ENCODE peak calls at places on chromosomes 7 and 10, in ten cellular contexts. One of them, this sample, is unnamed.

GRCh38 chr10:63664341-63664885 is 143.2 kb downstream of the REEP3 start:
- DNase-seq in stimulated activated CD4-positive, alpha-beta T cell treated with anti-CD3 and anti-CD28 coated beads, Interleukin-4, amount 100 ng/mL, for 48 hours: no peak
- DNase-seq in Right ventricle myocardium superior: no peak
- DNase-seq in aorta: no peak
- DNase-seq in T-helper 17 cell: no peak
- DNase-seq in A172: no peak
- DNase-seq in C1 segment of cervical spinal cord: no peak
- DNase-seq in stimulated activated CD8-positive, alpha-beta memory T cell treated with anti-CD3 and anti-CD28 coated beads, Interleukin-7, amount 100 ng/mL, for 4 hours: no peak
- DNase-seq in pancreas: no peak
- DNase-seq in stimulated activated naive CD8-positive, alpha-beta T cell treated with anti-CD3 and anti-CD28 coated beads, Interleukin-15, Interleukin-2, amounts not matched to agents 100 U/mL and 50 U/mL, for 24 hours: no peak
- DNase-seq in this sample: no peak

GRCh38 chr7:12674053-12674452 is 13.4 kb upstream of the ARL4A start:
- DNase-seq in pancreas: no peak
- DNase-seq in stimulated activated CD4-positive, alpha-beta T cell treated with anti-CD3 and anti-CD28 coated beads, Interleukin-4, amount 100 ng/mL, for 48 hours: no peak
- DNase-seq in stimulated activated naive CD8-positive, alpha-beta T cell treated with anti-CD3 and anti-CD28 coated beads, Interleukin-15, Interleukin-2, amounts not matched to agents 100 U/mL and 50 U/mL, for 24 hours: no peak
- DNase-seq in C1 segment of cervical spinal cord: no peak
- DNase-seq in A172: no peak
- DNase-seq in Right ventricle myocardium superior: no peak
- DNase-seq in stimulated activated CD8-positive, alpha-beta memory T cell treated with anti-CD3 and anti-CD28 coated beads, Interleukin-7, amount 100 ng/mL, for 4 hours: no peak
- DNase-seq in aorta: no peak
- DNase-seq in T-helper 17 cell: no peak
- DNase-seq in this sample: no peak

GRCh38 chr7:24574365-24574764 is 1.1 kb downstream of the PALS2 start:
- DNase-seq in T-helper 17 cell: no peak
- DNase-seq in stimulated activated naive CD8-positive, alpha-beta T cell treated with anti-CD3 and anti-CD28 coated beads, Interleukin-15, Interleukin-2, amounts not matched to agents 100 U/mL and 50 U/mL, for 24 hours: no peak
- DNase-seq in Right ventricle myocardium superior: no peak
- DNase-seq in stimulated activated CD8-positive, alpha-beta memory T cell treated with anti-CD3 and anti-CD28 coated beads, Interleukin-7, amount 100 ng/mL, for 4 hours: no peak
- DNase-seq in stimulated activated CD4-positive, alpha-beta T cell treated with anti-CD3 and anti-CD28 coated beads, Interleukin-4, amount 100 ng/mL, for 48 hours: no peak
- DNase-seq in pancreas: no peak
- DNase-seq in aorta: no peak
- DNase-seq in A172: no peak
- DNase-seq in C1 segment of cervical spinal cord: no peak
- DNase-seq in this sample: no peak

GRCh38 chr7:103148131-103148993 is 537 bp downstream of the NAPEPLD start:
- DNase-seq in T-helper 17 cell: no peak
- DNase-seq in stimulated activated naive CD8-positive, alpha-beta T cell treated with anti-CD3 and anti-CD28 coated beads, Interleukin-15, Interleukin-2, amounts not matched to agents 100 U/mL and 50 U/mL, for 24 hours: no peak
- DNase-seq in aorta: no peak
- DNase-seq in pancreas: no peak
- DNase-seq in A172: no peak
- DNase-seq in Right ventricle myocardium superior: no peak
- DNase-seq in stimulated activated CD4-positive, alpha-beta T cell treated with anti-CD3 and anti-CD28 coated beads, Interleukin-4, amount 100 ng/mL, for 48 hours: no peak
- DNase-seq in stimulated activated CD8-positive, alpha-beta memory T cell treated with anti-CD3 and anti-CD28 coated beads, Interleukin-7, amount 100 ng/mL, for 4 hours: no peak
- DNase-seq in C1 segment of cervical spinal cord: peak; percentile 37
- DNase-seq in this sample: no peak

GRCh38 chr7:44244282-44244681 is 43.5 kb downstream of the YKT6 start:
- DNase-seq in pancreas: no peak
- DNase-seq in C1 segment of cervical spinal cord: no peak
- DNase-seq in stimulated activated CD4-positive, alpha-beta T cell treated with anti-CD3 and anti-CD28 coated beads, Interleukin-4, amount 100 ng/mL, for 48 hours: peak; percentile 23
- DNase-seq in A172: no peak
- DNase-seq in Right ventricle myocardium superior: no peak
- DNase-seq in stimulated activated CD8-positive, alpha-beta memory T cell treated with anti-CD3 and anti-CD28 coated beads, Interleukin-7, amount 100 ng/mL, for 4 hours: no peak
- DNase-seq in stimulated activated naive CD8-positive, alpha-beta T cell treated with anti-CD3 and anti-CD28 coated beads, Interleukin-15, Interleukin-2, amounts not matched to agents 100 U/mL and 50 U/mL, for 24 hours: peak; percentile 64
- DNase-seq in T-helper 17 cell: no peak
- DNase-seq in aorta: no peak
- DNase-seq in this sample: no peak

GRCh38 chr7:157433628-157434027 is 96.8 kb downstream of the DNAJB6 start:
- DNase-seq in aorta: peak; percentile 46
- DNase-seq in T-helper 17 cell: no peak
- DNase-seq in C1 segment of cervical spinal cord: no peak
- DNase-seq in Right ventricle myocardium superior: no peak
- DNase-seq in stimulated activated naive CD8-positive, alpha-beta T cell treated with anti-CD3 and anti-CD28 coated beads, Interleukin-15, Interleukin-2, amounts not matched to agents 100 U/mL and 50 U/mL, for 24 hours: no peak
- DNase-seq in stimulated activated CD8-positive, alpha-beta memory T cell treated with anti-CD3 and anti-CD28 coated beads, Interleukin-7, amount 100 ng/mL, for 4 hours: no peak
- DNase-seq in stimulated activated CD4-positive, alpha-beta T cell treated with anti-CD3 and anti-CD28 coated beads, Interleukin-4, amount 100 ng/mL, for 48 hours: no peak
- DNase-seq in pancreas: no peak
- DNase-seq in A172: no peak
- DNase-seq in this sample: no peak

GRCh38 chr7:56105508-56105907 is 768 bp downstream of the CHCHD2 start:
- DNase-seq in aorta: peak; percentile 63
- DNase-seq in T-helper 17 cell: peak; percentile 16
- DNase-seq in stimulated activated CD8-positive, alpha-beta memory T cell treated with anti-CD3 and anti-CD28 coated beads, Interleukin-7, amount 100 ng/mL, for 4 hours: no peak
- DNase-seq in A172: peak; percentile 83
- DNase-seq in C1 segment of cervical spinal cord: no peak
- DNase-seq in Right ventricle myocardium superior: no peak
- DNase-seq in pancreas: no peak
- DNase-seq in stimulated activated CD4-positive, alpha-beta T cell treated with anti-CD3 and anti-CD28 coated beads, Interleukin-4, amount 100 ng/mL, for 48 hours: peak; percentile 15
- DNase-seq in stimulated activated naive CD8-positive, alpha-beta T cell treated with anti-CD3 and anti-CD28 coated beads, Interleukin-15, Interleukin-2, amounts not matched to agents 100 U/mL and 50 U/mL, for 24 hours: peak; percentile 31
- DNase-seq in this sample: peak; percentile 5

GRCh38 chr7:1716263-1717094 is 46.4 kb downstream of the ELFN1 start:
- DNase-seq in pancreas: no peak
- DNase-seq in stimulated activated CD4-positive, alpha-beta T cell treated with anti-CD3 and anti-CD28 coated beads, Interleukin-4, amount 100 ng/mL, for 48 hours: no peak
- DNase-seq in stimulated activated CD8-positive, alpha-beta memory T cell treated with anti-CD3 and anti-CD28 coated beads, Interleukin-7, amount 100 ng/mL, for 4 hours: no peak
- DNase-seq in A172: no peak
- DNase-seq in aorta: no peak
- DNase-seq in C1 segment of cervical spinal cord: no peak
- DNase-seq in Right ventricle myocardium superior: no peak
- DNase-seq in T-helper 17 cell: no peak
- DNase-seq in stimulated activated naive CD8-positive, alpha-beta T cell treated with anti-CD3 and anti-CD28 coated beads, Interleukin-15, Interleukin-2, amounts not matched to agents 100 U/mL and 50 U/mL, for 24 hours: no peak
- DNase-seq in this sample: no peak

GRCh38 chr10:103716206-103717160 is 138.9 kb downstream of the SH3PXD2A start:
- DNase-seq in pancreas: no peak
- DNase-seq in A172: no peak
- DNase-seq in stimulated activated CD4-positive, alpha-beta T cell treated with anti-CD3 and anti-CD28 coated beads, Interleukin-4, amount 100 ng/mL, for 48 hours: no peak
- DNase-seq in C1 segment of cervical spinal cord: no peak
- DNase-seq in stimulated activated naive CD8-positive, alpha-beta T cell treated with anti-CD3 and anti-CD28 coated beads, Interleukin-15, Interleukin-2, amounts not matched to agents 100 U/mL and 50 U/mL, for 24 hours: no peak
- DNase-seq in Right ventricle myocardium superior: peak; percentile 20
- DNase-seq in stimulated activated CD8-positive, alpha-beta memory T cell treated with anti-CD3 and anti-CD28 coated beads, Interleukin-7, amount 100 ng/mL, for 4 hours: no peak
- DNase-seq in aorta: no peak
- DNase-seq in T-helper 17 cell: no peak
- DNase-seq in this sample: no peak

GRCh38 chr7:106757846-106758245 is 96.9 kb upstream of the CCDC71L start:
- DNase-seq in pancreas: peak; percentile 37
- DNase-seq in stimulated activated naive CD8-positive, alpha-beta T cell treated with anti-CD3 and anti-CD28 coated beads, Interleukin-15, Interleukin-2, amounts not matched to agents 100 U/mL and 50 U/mL, for 24 hours: no peak
- DNase-seq in T-helper 17 cell: no peak
- DNase-seq in A172: no peak
- DNase-seq in C1 segment of cervical spinal cord: no peak
- DNase-seq in stimulated activated CD4-positive, alpha-beta T cell treated with anti-CD3 and anti-CD28 coated beads, Interleukin-4, amount 100 ng/mL, for 48 hours: no peak
- DNase-seq in stimulated activated CD8-positive, alpha-beta memory T cell treated with anti-CD3 and anti-CD28 coated beads, Interleukin-7, amount 100 ng/mL, for 4 hours: no peak
- DNase-seq in aorta: no peak
- DNase-seq in Right ventricle myocardium superior: no peak
- DNase-seq in this sample: peak; percentile 75

GRCh38 chr10:5216801-5217200 is 20.2 kb downstream of the AKR1C4 start:
- DNase-seq in aorta: no peak
- DNase-seq in Right ventricle myocardium superior: no peak
- DNase-seq in stimulated activated naive CD8-positive, alpha-beta T cell treated with anti-CD3 and anti-CD28 coated beads, Interleukin-15, Interleukin-2, amounts not matched to agents 100 U/mL and 50 U/mL, for 24 hours: no peak
- DNase-seq in stimulated activated CD8-positive, alpha-beta memory T cell treated with anti-CD3 and anti-CD28 coated beads, Interleukin-7, amount 100 ng/mL, for 4 hours: no peak
- DNase-seq in pancreas: no peak
- DNase-seq in C1 segment of cervical spinal cord: no peak
- DNase-seq in stimulated activated CD4-positive, alpha-beta T cell treated with anti-CD3 and anti-CD28 coated beads, Interleukin-4, amount 100 ng/mL, for 48 hours: no peak
- DNase-seq in T-helper 17 cell: no peak
- DNase-seq in A172: no peak
- DNase-seq in this sample: no peak

GRCh38 chr10:70756710-70757360 is 28.3 kb downstream of the TBATA start:
- DNase-seq in Right ventricle myocardium superior: no peak
- DNase-seq in stimulated activated CD8-positive, alpha-beta memory T cell treated with anti-CD3 and anti-CD28 coated beads, Interleukin-7, amount 100 ng/mL, for 4 hours: no peak
- DNase-seq in T-helper 17 cell: no peak
- DNase-seq in A172: no peak
- DNase-seq in aorta: peak; percentile 45
- DNase-seq in pancreas: no peak
- DNase-seq in C1 segment of cervical spinal cord: no peak
- DNase-seq in stimulated activated naive CD8-positive, alpha-beta T cell treated with anti-CD3 and anti-CD28 coated beads, Interleukin-15, Interleukin-2, amounts not matched to agents 100 U/mL and 50 U/mL, for 24 hours: no peak
- DNase-seq in stimulated activated CD4-positive, alpha-beta T cell treated with anti-CD3 and anti-CD28 coated beads, Interleukin-4, amount 100 ng/mL, for 48 hours: no peak
- DNase-seq in this sample: no peak

GRCh38 chr7:99290980-99291607 is 18.5 kb downstream of the MYH16 start:
- DNase-seq in T-helper 17 cell: no peak
- DNase-seq in A172: no peak
- DNase-seq in C1 segment of cervical spinal cord: no peak
- DNase-seq in pancreas: no peak
- DNase-seq in stimulated activated CD4-positive, alpha-beta T cell treated with anti-CD3 and anti-CD28 coated beads, Interleukin-4, amount 100 ng/mL, for 48 hours: no peak
- DNase-seq in aorta: no peak
- DNase-seq in stimulated activated CD8-positive, alpha-beta memory T cell treated with anti-CD3 and anti-CD28 coated beads, Interleukin-7, amount 100 ng/mL, for 4 hours: no peak
- DNase-seq in Right ventricle myocardium superior: no peak
- DNase-seq in stimulated activated naive CD8-positive, alpha-beta T cell treated with anti-CD3 and anti-CD28 coated beads, Interleukin-15, Interleukin-2, amounts not matched to agents 100 U/mL and 50 U/mL, for 24 hours: no peak
- DNase-seq in this sample: no peak

GRCh38 chr7:128459394-128459878 is 3.8 kb downstream of the HILPDA start:
- DNase-seq in stimulated activated CD8-positive, alpha-beta memory T cell treated with anti-CD3 and anti-CD28 coated beads, Interleukin-7, amount 100 ng/mL, for 4 hours: peak; percentile 47
- DNase-seq in stimulated activated naive CD8-positive, alpha-beta T cell treated with anti-CD3 and anti-CD28 coated beads, Interleukin-15, Interleukin-2, amounts not matched to agents 100 U/mL and 50 U/mL, for 24 hours: peak; percentile 52
- DNase-seq in C1 segment of cervical spinal cord: peak; percentile 34
- DNase-seq in pancreas: peak; percentile 49
- DNase-seq in aorta: no peak
- DNase-seq in T-helper 17 cell: peak; percentile 54
- DNase-seq in A172: peak; percentile 43
- DNase-seq in Right ventricle myocardium superior: peak; percentile 64
- DNase-seq in stimulated activated CD4-positive, alpha-beta T cell treated with anti-CD3 and anti-CD28 coated beads, Interleukin-4, amount 100 ng/mL, for 48 hours: peak; percentile 30
- DNase-seq in this sample: peak; percentile 55

GRCh38 chr7:148709019-148709418 is 10.3 kb downstream of the CUL1 start:
- DNase-seq in A172: no peak
- DNase-seq in aorta: no peak
- DNase-seq in T-helper 17 cell: no peak
- DNase-seq in Right ventricle myocardium superior: no peak
- DNase-seq in stimulated activated naive CD8-positive, alpha-beta T cell treated with anti-CD3 and anti-CD28 coated beads, Interleukin-15, Interleukin-2, amounts not matched to agents 100 U/mL and 50 U/mL, for 24 hours: no peak
- DNase-seq in stimulated activated CD4-positive, alpha-beta T cell treated with anti-CD3 and anti-CD28 coated beads, Interleukin-4, amount 100 ng/mL, for 48 hours: no peak
- DNase-seq in stimulated activated CD8-positive, alpha-beta memory T cell treated with anti-CD3 and anti-CD28 coated beads, Interleukin-7, amount 100 ng/mL, for 4 hours: no peak
- DNase-seq in pancreas: no peak
- DNase-seq in C1 segment of cervical spinal cord: no peak
- DNase-seq in this sample: no peak

GRCh38 chr10:93121311-93121710 is 47.6 kb downstream of the CYP26A1 start:
- DNase-seq in C1 segment of cervical spinal cord: no peak
- DNase-seq in stimulated activated CD8-positive, alpha-beta memory T cell treated with anti-CD3 and anti-CD28 coated beads, Interleukin-7, amount 100 ng/mL, for 4 hours: no peak
- DNase-seq in aorta: no peak
- DNase-seq in A172: no peak
- DNase-seq in T-helper 17 cell: no peak
- DNase-seq in Right ventricle myocardium superior: no peak
- DNase-seq in stimulated activated CD4-positive, alpha-beta T cell treated with anti-CD3 and anti-CD28 coated beads, Interleukin-4, amount 100 ng/mL, for 48 hours: no peak
- DNase-seq in stimulated activated naive CD8-positive, alpha-beta T cell treated with anti-CD3 and anti-CD28 coated beads, Interleukin-15, Interleukin-2, amounts not matched to agents 100 U/mL and 50 U/mL, for 24 hours: no peak
- DNase-seq in pancreas: no peak
- DNase-seq in this sample: no peak

GRCh38 chr7:66163186-66163610 is 41.9 kb upstream of the TPST1 start:
- DNase-seq in T-helper 17 cell: no peak
- DNase-seq in aorta: no peak
- DNase-seq in pancreas: no peak
- DNase-seq in C1 segment of cervical spinal cord: no peak
- DNase-seq in stimulated activated CD8-positive, alpha-beta memory T cell treated with anti-CD3 and anti-CD28 coated beads, Interleukin-7, amount 100 ng/mL, for 4 hours: no peak
- DNase-seq in stimulated activated naive CD8-positive, alpha-beta T cell treated with anti-CD3 and anti-CD28 coated beads, Interleukin-15, Interleukin-2, amounts not matched to agents 100 U/mL and 50 U/mL, for 24 hours: no peak
- DNase-seq in stimulated activated CD4-positive, alpha-beta T cell treated with anti-CD3 and anti-CD28 coated beads, Interleukin-4, amount 100 ng/mL, for 48 hours: no peak
- DNase-seq in A172: no peak
- DNase-seq in Right ventricle myocardium superior: no peak
- DNase-seq in this sample: no peak

GRCh38 chr7:114007391-114007790 is 88.6 kb upstream of the PPP1R3A start:
- DNase-seq in T-helper 17 cell: no peak
- DNase-seq in stimulated activated naive CD8-positive, alpha-beta T cell treated with anti-CD3 and anti-CD28 coated beads, Interleukin-15, Interleukin-2, amounts not matched to agents 100 U/mL and 50 U/mL, for 24 hours: no peak
- DNase-seq in Right ventricle myocardium superior: no peak
- DNase-seq in pancreas: no peak
- DNase-seq in stimulated activated CD4-positive, alpha-beta T cell treated with anti-CD3 and anti-CD28 coated beads, Interleukin-4, amount 100 ng/mL, for 48 hours: no peak
- DNase-seq in A172: peak; percentile 46
- DNase-seq in C1 segment of cervical spinal cord: no peak
- DNase-seq in aorta: no peak
- DNase-seq in stimulated activated CD8-positive, alpha-beta memory T cell treated with anti-CD3 and anti-CD28 coated beads, Interleukin-7, amount 100 ng/mL, for 4 hours: no peak
- DNase-seq in this sample: no peak

GRCh38 chr7:134514663-134515062 is 12.7 kb upstream of the AKR1B10 start:
- DNase-seq in C1 segment of cervical spinal cord: peak; percentile 11
- DNase-seq in stimulated activated CD8-positive, alpha-beta memory T cell treated with anti-CD3 and anti-CD28 coated beads, Interleukin-7, amount 100 ng/mL, for 4 hours: no peak
- DNase-seq in aorta: no peak
- DNase-seq in stimulated activated CD4-positive, alpha-beta T cell treated with anti-CD3 and anti-CD28 coated beads, Interleukin-4, amount 100 ng/mL, for 48 hours: peak; percentile 9
- DNase-seq in pancreas: no peak
- DNase-seq in A172: peak; percentile 67
- DNase-seq in T-helper 17 cell: no peak
- DNase-seq in stimulated activated naive CD8-positive, alpha-beta T cell treated with anti-CD3 and anti-CD28 coated beads, Interleukin-15, Interleukin-2, amounts not matched to agents 100 U/mL and 50 U/mL, for 24 hours: no peak
- DNase-seq in Right ventricle myocardium superior: no peak
- DNase-seq in this sample: peak; percentile 61

GRCh38 chr10:110446954-110447608 is 50.6 kb upstream of the DUSP5 start:
- DNase-seq in C1 segment of cervical spinal cord: peak; percentile 95
- DNase-seq in A172: peak; percentile 90
- DNase-seq in T-helper 17 cell: no peak
- DNase-seq in stimulated activated CD4-positive, alpha-beta T cell treated with anti-CD3 and anti-CD28 coated beads, Interleukin-4, amount 100 ng/mL, for 48 hours: no peak
- DNase-seq in aorta: no peak
- DNase-seq in stimulated activated naive CD8-positive, alpha-beta T cell treated with anti-CD3 and anti-CD28 coated beads, Interleukin-15, Interleukin-2, amounts not matched to agents 100 U/mL and 50 U/mL, for 24 hours: no peak
- DNase-seq in pancreas: no peak
- DNase-seq in stimulated activated CD8-positive, alpha-beta memory T cell treated with anti-CD3 and anti-CD28 coated beads, Interleukin-7, amount 100 ng/mL, for 4 hours: no peak
- DNase-seq in Right ventricle myocardium superior: no peak
- DNase-seq in this sample: no peak

GRCh38 chr7:39560997-39561396 is 5.2 kb upstream of the YAE1 start:
- DNase-seq in Right ventricle myocardium superior: no peak
- DNase-seq in stimulated activated CD8-positive, alpha-beta memory T cell treated with anti-CD3 and anti-CD28 coated beads, Interleukin-7, amount 100 ng/mL, for 4 hours: no peak
- DNase-seq in T-helper 17 cell: no peak
- DNase-seq in C1 segment of cervical spinal cord: no peak
- DNase-seq in A172: no peak
- DNase-seq in stimulated activated naive CD8-positive, alpha-beta T cell treated with anti-CD3 and anti-CD28 coated beads, Interleukin-15, Interleukin-2, amounts not matched to agents 100 U/mL and 50 U/mL, for 24 hours: no peak
- DNase-seq in pancreas: no peak
- DNase-seq in stimulated activated CD4-positive, alpha-beta T cell treated with anti-CD3 and anti-CD28 coated beads, Interleukin-4, amount 100 ng/mL, for 48 hours: no peak
- DNase-seq in aorta: no peak
- DNase-seq in this sample: no peak

GRCh38 chr7:133411402-133411801 is 158.5 kb downstream of the EXOC4 start:
- DNase-seq in stimulated activated CD8-positive, alpha-beta memory T cell treated with anti-CD3 and anti-CD28 coated beads, Interleukin-7, amount 100 ng/mL, for 4 hours: no peak
- DNase-seq in stimulated activated naive CD8-positive, alpha-beta T cell treated with anti-CD3 and anti-CD28 coated beads, Interleukin-15, Interleukin-2, amounts not matched to agents 100 U/mL and 50 U/mL, for 24 hours: no peak
- DNase-seq in C1 segment of cervical spinal cord: no peak
- DNase-seq in aorta: no peak
- DNase-seq in Right ventricle myocardium superior: no peak
- DNase-seq in A172: no peak
- DNase-seq in T-helper 17 cell: no peak
- DNase-seq in stimulated activated CD4-positive, alpha-beta T cell treated with anti-CD3 and anti-CD28 coated beads, Interleukin-4, amount 100 ng/mL, for 48 hours: no peak
- DNase-seq in pancreas: no peak
- DNase-seq in this sample: no peak

GRCh38 chr10:100043344-100043743 is 33.6 kb upstream of the DNMBP start:
- DNase-seq in stimulated activated naive CD8-positive, alpha-beta T cell treated with anti-CD3 and anti-CD28 coated beads, Interleukin-15, Interleukin-2, amounts not matched to agents 100 U/mL and 50 U/mL, for 24 hours: no peak
- DNase-seq in A172: peak; percentile 69
- DNase-seq in stimulated activated CD8-positive, alpha-beta memory T cell treated with anti-CD3 and anti-CD28 coated beads, Interleukin-7, amount 100 ng/mL, for 4 hours: no peak
- DNase-seq in C1 segment of cervical spinal cord: no peak
- DNase-seq in aorta: no peak
- DNase-seq in pancreas: no peak
- DNase-seq in stimulated activated CD4-positive, alpha-beta T cell treated with anti-CD3 and anti-CD28 coated beads, Interleukin-4, amount 100 ng/mL, for 48 hours: peak; percentile 11
- DNase-seq in T-helper 17 cell: no peak
- DNase-seq in Right ventricle myocardium superior: no peak
- DNase-seq in this sample: no peak

GRCh38 chr10:71334228-71334791 is 15.3 kb downstream of the SLC29A3 start:
- DNase-seq in C1 segment of cervical spinal cord: no peak
- DNase-seq in stimulated activated naive CD8-positive, alpha-beta T cell treated with anti-CD3 and anti-CD28 coated beads, Interleukin-15, Interleukin-2, amounts not matched to agents 100 U/mL and 50 U/mL, for 24 hours: no peak
- DNase-seq in T-helper 17 cell: no peak
- DNase-seq in aorta: no peak
- DNase-seq in A172: no peak
- DNase-seq in pancreas: no peak
- DNase-seq in stimulated activated CD8-positive, alpha-beta memory T cell treated with anti-CD3 and anti-CD28 coated beads, Interleukin-7, amount 100 ng/mL, for 4 hours: no peak
- DNase-seq in Right ventricle myocardium superior: peak; percentile 22
- DNase-seq in stimulated activated CD4-positive, alpha-beta T cell treated with anti-CD3 and anti-CD28 coated beads, Interleukin-4, amount 100 ng/mL, for 48 hours: no peak
- DNase-seq in this sample: no peak

GRCh38 chr7:151046603-151047573 is 1.4 kb upstream of the ASIC3 start:
- DNase-seq in C1 segment of cervical spinal cord: no peak
- DNase-seq in stimulated activated naive CD8-positive, alpha-beta T cell treated with anti-CD3 and anti-CD28 coated beads, Interleukin-15, Interleukin-2, amounts not matched to agents 100 U/mL and 50 U/mL, for 24 hours: no peak
- DNase-seq in aorta: no peak
- DNase-seq in stimulated activated CD4-positive, alpha-beta T cell treated with anti-CD3 and anti-CD28 coated beads, Interleukin-4, amount 100 ng/mL, for 48 hours: no peak
- DNase-seq in pancreas: no peak
- DNase-seq in A172: peak; percentile 87
- DNase-seq in T-helper 17 cell: no peak
- DNase-seq in Right ventricle myocardium superior: no peak
- DNase-seq in stimulated activated CD8-positive, alpha-beta memory T cell treated with anti-CD3 and anti-CD28 coated beads, Interleukin-7, amount 100 ng/mL, for 4 hours: no peak
- DNase-seq in this sample: no peak

GRCh38 chr7:124100190-124100589 is 67.3 kb upstream of the TMEM229A start:
- DNase-seq in T-helper 17 cell: no peak
- DNase-seq in stimulated activated naive CD8-positive, alpha-beta T cell treated with anti-CD3 and anti-CD28 coated beads, Interleukin-15, Interleukin-2, amounts not matched to agents 100 U/mL and 50 U/mL, for 24 hours: no peak
- DNase-seq in aorta: no peak
- DNase-seq in pancreas: no peak
- DNase-seq in A172: no peak
- DNase-seq in stimulated activated CD8-positive, alpha-beta memory T cell treated with anti-CD3 and anti-CD28 coated beads, Interleukin-7, amount 100 ng/mL, for 4 hours: no peak
- DNase-seq in stimulated activated CD4-positive, alpha-beta T cell treated with anti-CD3 and anti-CD28 coated beads, Interleukin-4, amount 100 ng/mL, for 48 hours: no peak
- DNase-seq in C1 segment of cervical spinal cord: no peak
- DNase-seq in Right ventricle myocardium superior: no peak
- DNase-seq in this sample: no peak

GRCh38 chr10:79070091-79070610 is 1.4 kb downstream of the ZMIZ1 start:
- DNase-seq in Right ventricle myocardium superior: peak; percentile 75
- DNase-seq in T-helper 17 cell: no peak
- DNase-seq in stimulated activated naive CD8-positive, alpha-beta T cell treated with anti-CD3 and anti-CD28 coated beads, Interleukin-15, Interleukin-2, amounts not matched to agents 100 U/mL and 50 U/mL, for 24 hours: no peak
- DNase-seq in pancreas: peak; percentile 60
- DNase-seq in aorta: peak; percentile 85
- DNase-seq in stimulated activated CD8-positive, alpha-beta memory T cell treated with anti-CD3 and anti-CD28 coated beads, Interleukin-7, amount 100 ng/mL, for 4 hours: no peak
- DNase-seq in C1 segment of cervical spinal cord: no peak
- DNase-seq in stimulated activated CD4-positive, alpha-beta T cell treated with anti-CD3 and anti-CD28 coated beads, Interleukin-4, amount 100 ng/mL, for 48 hours: no peak
- DNase-seq in A172: no peak
- DNase-seq in this sample: no peak

GRCh38 chr10:17229967-17230682 is 2.1 kb downstream of the VIM start:
- DNase-seq in pancreas: peak; percentile 84
- DNase-seq in A172: peak; percentile 86
- DNase-seq in stimulated activated CD4-positive, alpha-beta T cell treated with anti-CD3 and anti-CD28 coated beads, Interleukin-4, amount 100 ng/mL, for 48 hours: peak; percentile 84
- DNase-seq in aorta: peak; percentile 93
- DNase-seq in C1 segment of cervical spinal cord: no peak
- DNase-seq in Right ventricle myocardium superior: peak; percentile 91
- DNase-seq in T-helper 17 cell: peak; percentile 77
- DNase-seq in stimulated activated CD8-positive, alpha-beta memory T cell treated with anti-CD3 and anti-CD28 coated beads, Interleukin-7, amount 100 ng/mL, for 4 hours: peak; percentile 81
- DNase-seq in stimulated activated naive CD8-positive, alpha-beta T cell treated with anti-CD3 and anti-CD28 coated beads, Interleukin-15, Interleukin-2, amounts not matched to agents 100 U/mL and 50 U/mL, for 24 hours: peak; percentile 87
- DNase-seq in this sample: peak; percentile 6

This sample was measured in COR-L47.